ENCODE peak calls at places on chromosomes 11 and 22, in five cellular contexts. R is central memory CD4-positive, alpha-beta T cell; F is HCT116; H is T-helper 17 cell; I is fibroblast of lung. Y is an unnamed sample.

GRCh38 chr11:83970061-83970671 is 684.0 kb upstream of the CCDC90B start:
- DNase-seq in R (no peak), F (no peak), H (no peak), I (no peak), Y (no peak)

GRCh38 chr11:87859583-87859982 is 315.7 kb downstream of the RAB38 start:
- DNase-seq in R (no peak), F (no peak), H (no peak), I (no peak), Y (no peak)

GRCh38 chr22:43835736-43836135 is 23.6 kb upstream of the EFCAB6 start:
- DNase-seq in R (no peak), F (no peak), H (no peak), I (no peak), Y (no peak)

GRCh38 chr11:15826826-15827225 is 529.5 kb downstream of the SOX6 start:
- DNase-seq in R (no peak), F (peak), H (no peak), I (peak), Y (no peak)

GRCh38 chr11:94201004-94201465 is 72.4 kb downstream of the PANX1 start:
- DNase-seq in R (no peak), F (no peak), H (no peak), I (peak), Y (peak)

GRCh38 chr22:19889951-19890350 is 35.3 kb upstream of the GNB1L start:
- DNase-seq in R (no peak), F (no peak), H (no peak), I (no peak), Y (no peak)

GRCh38 chr11:131827440-131827839 is 457.0 kb downstream of the NTM start:
- DNase-seq in R (no peak), F (no peak), H (no peak), I (no peak), Y (no peak)

GRCh38 chr11:9535189-9535781 is 38.2 kb upstream of the WEE1 start:
- DNase-seq in R (peak), F (peak), H (peak), I (peak), Y (peak)

GRCh38 chr22:28869736-28870135 is 13.6 kb upstream of the ZNRF3 start:
- DNase-seq in R (no peak), F (no peak), H (no peak), I (no peak), Y (no peak)

Y was measured in RPMI7951.